ENCODE peak calls at places on chromosomes 13 and 19, in four cellular contexts. J, U, F and V are unnamed samples.

GRCh38 chr19:4581381-4582111 is 22.1 kb upstream of the SEMA6B start:
- DNase-seq in F (no peak), U (peak; percentile 52), J (no peak), V (no peak)

GRCh38 chr13:100721885-100722512 is 47.4 kb upstream of the TMTC4 start:
- DNase-seq in F (peak; percentile 67), U (peak; percentile 72), J (peak; percentile 16), V (no peak)

GRCh38 chr19:425056-425455 is 16.1 kb upstream of the C2CD4C start:
- DNase-seq in U (no peak), F (no peak), J (no peak), V (no peak)

GRCh38 chr13:30255696-30256095 is 51.7 kb downstream of the KATNAL1 start:
- DNase-seq in F (no peak), J (no peak), U (no peak), V (no peak)

GRCh38 chr19:2254052-2254872 is 2.0 kb downstream of the JSRP1 start:
- DNase-seq in F (no peak), U (no peak), J (no peak), V (peak; percentile 78)

GRCh38 chr13:76991432-76991795 is 467 bp upstream of the CLN5 start:
- DNase-seq in F (no peak), J (no peak), U (no peak), V (no peak)

GRCh38 chr13:111215081-111216047 is 100.3 kb downstream of the ARHGEF7 start:
- DNase-seq in U (no peak), F (no peak), J (no peak), V (no peak)

GRCh38 chr19:34556500-34556899 is 74.9 kb downstream of the WTIP start:
- DNase-seq in F (peak; percentile 83), U (peak; percentile 37), J (peak; percentile 20), V (no peak)

GRCh38 chr13:42272115-42272756 is at the start of gene AKAP11:
- DNase-seq in J (peak; percentile 36), U (peak; percentile 34), F (peak; percentile 50), V (peak; percentile 76)

GRCh38 chr19:38455031-38455430 is 21.5 kb downstream of the RYR1 start:
- DNase-seq in J (no peak), F (peak; percentile 15), U (peak; percentile 42), V (no peak)

GRCh38 chr19:32876919-32877285 is 7.3 kb upstream of the SLC7A9 start:
- DNase-seq in U (no peak), F (peak; percentile 9), J (no peak), V (peak; percentile 36)

DNA sequence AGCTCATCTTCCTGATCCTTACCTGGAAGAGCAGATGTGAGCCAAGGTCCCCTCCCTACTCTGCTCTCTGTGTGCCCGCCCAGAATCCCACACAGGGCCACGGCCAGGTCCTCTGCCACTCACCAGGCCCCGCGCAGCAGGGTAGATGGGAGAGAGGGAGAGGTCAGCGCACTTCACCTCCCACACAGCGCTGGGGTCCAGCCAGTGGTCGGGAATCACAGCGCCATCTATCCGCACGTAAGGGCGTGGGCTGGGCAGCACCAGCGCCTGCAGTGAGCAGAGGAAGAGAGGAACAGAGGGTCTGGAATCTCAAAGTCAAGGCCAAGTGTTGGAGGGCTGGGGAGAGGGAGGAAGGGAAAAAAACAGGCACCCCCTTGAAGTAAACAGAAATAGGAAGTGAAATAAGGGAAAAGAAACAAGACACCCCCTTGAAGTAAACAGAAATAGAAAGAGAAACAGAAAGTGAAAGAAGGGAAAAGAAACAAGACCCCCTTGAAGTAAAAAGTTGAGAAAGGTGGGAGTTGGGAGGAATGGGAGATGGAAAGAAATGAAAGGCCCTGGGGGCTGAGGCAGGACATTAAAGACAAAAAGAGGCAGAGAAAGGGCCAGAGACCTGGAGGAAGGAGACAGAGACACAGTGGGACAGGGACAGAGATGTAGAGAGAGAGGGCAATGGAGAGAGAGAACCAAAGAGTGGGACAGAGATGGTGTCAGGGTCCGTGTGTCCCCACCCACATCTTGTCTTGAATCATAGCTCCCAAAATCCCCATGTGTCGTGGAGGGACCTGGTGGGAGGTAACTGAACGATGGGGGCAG is 7.1 kb upstream of the PLA2G4C start:
- DNase-seq in J (no peak), U (no peak), F (no peak), V (no peak)
- TF ChIP-seq CTCF in J (no peak), U (no peak), F (no peak), V (no peak)

DNA sequence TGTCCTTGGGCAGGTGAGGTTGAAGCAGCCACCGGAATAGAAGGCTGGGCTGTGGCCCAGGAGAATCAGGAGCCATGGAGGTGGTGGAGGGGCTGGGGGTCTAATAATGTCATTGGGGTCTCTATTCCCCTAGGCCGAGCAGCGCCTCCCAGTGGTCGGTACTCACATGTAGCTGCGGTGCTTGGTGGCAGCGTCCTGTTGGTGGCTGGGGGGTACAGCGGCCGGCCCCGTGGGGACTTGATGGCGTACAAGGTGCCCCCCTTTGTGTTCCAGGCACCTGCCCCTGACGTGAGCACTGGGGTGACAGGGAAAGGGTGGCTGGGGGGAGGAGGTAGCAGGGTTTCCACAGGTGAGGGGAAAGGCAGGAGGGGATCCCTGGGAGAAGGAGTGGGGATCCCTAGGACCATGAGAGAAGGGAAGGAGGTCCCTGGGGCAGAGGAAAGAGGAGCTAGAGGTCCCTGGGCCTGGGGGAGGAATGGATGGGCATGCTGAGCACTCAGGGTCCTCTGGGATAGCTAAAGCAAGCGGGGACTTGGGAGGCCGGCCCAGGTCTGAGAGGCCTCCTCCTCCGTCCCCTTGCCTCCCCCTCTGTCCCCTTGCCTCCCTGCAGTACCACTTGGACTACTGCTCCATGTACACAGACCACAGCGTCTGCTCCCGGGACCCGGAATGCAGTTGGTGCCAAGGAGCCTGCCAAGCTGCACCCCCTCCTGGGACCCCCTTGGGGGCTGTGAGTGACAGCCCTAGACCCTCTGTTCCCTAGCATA is 18.1 kb downstream of the MEGF8 start:
- DNase-seq in F (no peak), J (no peak), U (no peak), V (no peak)
- TF ChIP-seq CTCF in F (no peak), J (no peak), U (no peak), V (peak; percentile 57)

GRCh38 chr19:44775676-44776240 is 1.9 kb upstream of the CBLC start:
- DNase-seq in J (no peak), F (no peak), U (no peak), V (no peak)
- TF ChIP-seq CTCF in J (no peak), F (no peak), U (no peak), V (no peak)

GRCh38 chr19:51439021-51439465 is 19.2 kb downstream of the SIGLEC8 start:
- DNase-seq in J (no peak), U (peak; percentile 42), F (peak; percentile 3), V (no peak)
- TF ChIP-seq CTCF in J (no peak), U (no peak), F (peak; percentile 36), V (no peak)

GRCh38 chr13:69585656-69586055 is 522.0 kb upstream of the ATXN8OS start:
- DNase-seq in F (no peak), U (no peak), J (no peak), V (no peak)
- TF ChIP-seq CTCF in F (no peak), U (no peak), J (no peak), V (peak; percentile 44)